ENCODE peak calls at places on chromosomes 3 and 15, in six cellular contexts. M is GM23338; Z is progenitor cell of endocrine pancreas; P is stimulated activated CD8-positive, alpha-beta memory T cell treated with anti-CD3 and anti-CD28 coated beads, Interleukin-15, amount 100 ng/mL, for 1 hour; D is head of caudate nucleus; G is iPS-NIHi11. V is an unnamed sample.

GRCh38 chr3:15324335-15324734 is 8.1 kb downstream of the SH3BP5 start:
- DNase-seq in G (no peak), P (no peak), D (no peak), M (no peak), Z (no peak), V (no peak)

GRCh38 chr3:126449621-126450051 is 26.1 kb downstream of the ZXDC start:
- DNase-seq in G (no peak), D (no peak), Z (no peak), P (no peak), M (no peak), V (no peak)

GRCh38 chr15:44573386-44573785 is 36.4 kb downstream of the EIF3J start:
- DNase-seq in D (no peak), Z (no peak), G (no peak), M (no peak), P (no peak), V (no peak)

GRCh38 chr15:73433878-73434277 is 9.1 kb upstream of the REC114 start:
- DNase-seq in M (no peak), D (no peak), P (no peak), Z (no peak), G (no peak), V (no peak)

GRCh38 chr3:129936757-129937156 is 37.8 kb upstream of the TRH start:
- DNase-seq in P (no peak), G (no peak), D (peak), Z (no peak), M (peak), V (no peak)

GRCh38 chr15:29805043-29805707 is 17.1 kb downstream of the TJP1 start:
- DNase-seq in G (no peak), P (no peak), D (no peak), Z (no peak), M (no peak), V (no peak)

GRCh38 chr3:63625161-63625560 is 27.3 kb upstream of the SNTN start:
- DNase-seq in Z (no peak), P (no peak), M (no peak), D (no peak), G (no peak), V (no peak)

GRCh38 chr3:36707623-36708409 is 56.5 kb downstream of the DCLK3 start:
- DNase-seq in P (no peak), M (peak), D (no peak), Z (no peak), G (no peak), V (no peak)

GRCh38 chr3:13513913-13514517 is 33.9 kb downstream of the HDAC11 start:
- DNase-seq in G (no peak), D (no peak), Z (no peak), P (no peak), M (no peak), V (no peak)

V was measured in HEK293T.